ENCODE peak calls at places on chromosomes 2 and 18, in six cellular contexts. F, Y, K, J, X and T are unnamed samples.

GRCh38 chr2:61645911-61646310 is 107.8 kb upstream of the XPO1 start:
- DNase-seq in F (peak; percentile 96), Y (peak; percentile 86), K (no peak), J (no peak), X (no peak), T (no peak)

GRCh38 chr2:118986733-118987132 is 44.7 kb downstream of the MARCO start:
- DNase-seq in F (no peak), Y (no peak), K (no peak), J (no peak), X (no peak), T (no peak)

GRCh38 chr2:173997779-173998178 is 32.6 kb upstream of the SP3 start:
- DNase-seq in F (peak; percentile 62), Y (no peak), K (no peak), J (no peak), X (no peak), T (no peak)

GRCh38 chr2:235201796-235202195 is 250.0 kb downstream of the SH3BP4 start:
- DNase-seq in F (no peak), Y (no peak), K (no peak), J (peak; percentile 5), X (no peak), T (no peak)

GRCh38 chr2:25312958-25313710 is 28.6 kb downstream of the DNMT3A start:
- DNase-seq in F (no peak), Y (no peak), K (no peak), J (no peak), X (no peak), T (no peak)

GRCh38 chr18:46097378-46097852 is 681 bp downstream of the ATP5F1A start:
- DNase-seq in F (no peak), Y (no peak), K (no peak), J (no peak), X (no peak), T (no peak)

GRCh38 chr18:36179562-36180334 is 7.5 kb upstream of the MOCOS start:
- DNase-seq in F (peak; percentile 96), Y (peak; percentile 57), K (no peak), J (no peak), X (no peak), T (no peak)

GRCh38 chr2:205903549-205904129 is 182.3 kb downstream of the INO80D start:
- DNase-seq in F (no peak), Y (peak; percentile 30), K (peak; percentile 18), J (peak; percentile 86), X (no peak), T (peak; percentile 68)

GRCh38 chr18:23038712-23039111 is 96.6 kb upstream of the CABLES1 start:
- DNase-seq in F (peak; percentile 53), Y (peak; percentile 18), K (no peak), J (no peak), X (no peak), T (no peak)

GRCh38 chr2:22458439-22458838 is 926.5 kb upstream of the KLHL29 start:
- DNase-seq in F (no peak), Y (no peak), K (no peak), J (no peak), X (no peak), T (no peak)

GRCh38 chr2:86138736-86139625 is 32.9 kb downstream of the PTCD3 start:
- DNase-seq in F (no peak), Y (no peak), K (no peak), J (no peak), X (no peak), T (no peak)

GRCh38 chr2:159446201-159446600 is 159.7 kb upstream of the WDSUB1 start:
- DNase-seq in F (no peak), Y (no peak), K (no peak), J (no peak), X (no peak), T (no peak)

GRCh38 chr2:66692521-66692920 is 257.6 kb downstream of the MEIS1 start:
- DNase-seq in F (no peak), Y (no peak), K (no peak), J (no peak), X (no peak), T (no peak)

GRCh38 chr2:66695211-66695735 is 260.3 kb downstream of the MEIS1 start:
- DNase-seq in F (no peak), Y (no peak), K (no peak), J (no peak), X (no peak), T (no peak)

GRCh38 chr2:66691199-66691975 is 256.5 kb downstream of the MEIS1 start:
- DNase-seq in F (peak; percentile 14), Y (no peak), K (no peak), J (no peak), X (no peak), T (no peak)

GRCh38 chr2:66694087-66694858 is 259.3 kb downstream of the MEIS1 start:
- DNase-seq in F (no peak), Y (no peak), K (no peak), J (peak; percentile 18), X (no peak), T (no peak)

GRCh38 chr2:66693007-66693965 is 258.4 kb downstream of the MEIS1 start:
- DNase-seq in F (no peak), Y (no peak), K (no peak), J (no peak), X (no peak), T (no peak)
- H2BK15ac ChIP-seq in F (no peak overlapping the region), Y (no peak overlapping the region), K (no peak overlapping the region), J (no peak overlapping the region), X (no peak overlapping the region), T (no peak overlapping the region)

GRCh38 chr2:233250985-233251305 is 528 bp upstream of the ATG16L1 start:
- DNase-seq in F (no peak), Y (no peak), K (no peak), J (no peak), X (no peak), T (no peak)

GRCh38 chr2:233248999-233249398 is 2.5 kb upstream of the ATG16L1 start:
- DNase-seq in F (no peak), Y (no peak), K (no peak), J (no peak), X (no peak), T (no peak)

GRCh38 chr2:233250568-233250967 is 905 bp upstream of the ATG16L1 start:
- DNase-seq in F (no peak), Y (no peak), K (no peak), J (no peak), X (no peak), T (no peak)

GRCh38 chr2:233252227-233252626 is 754 bp downstream of the ATG16L1 start:
- DNase-seq in F (no peak), Y (peak; percentile 22), K (no peak), J (peak; percentile 23), X (no peak), T (no peak)

DNA sequence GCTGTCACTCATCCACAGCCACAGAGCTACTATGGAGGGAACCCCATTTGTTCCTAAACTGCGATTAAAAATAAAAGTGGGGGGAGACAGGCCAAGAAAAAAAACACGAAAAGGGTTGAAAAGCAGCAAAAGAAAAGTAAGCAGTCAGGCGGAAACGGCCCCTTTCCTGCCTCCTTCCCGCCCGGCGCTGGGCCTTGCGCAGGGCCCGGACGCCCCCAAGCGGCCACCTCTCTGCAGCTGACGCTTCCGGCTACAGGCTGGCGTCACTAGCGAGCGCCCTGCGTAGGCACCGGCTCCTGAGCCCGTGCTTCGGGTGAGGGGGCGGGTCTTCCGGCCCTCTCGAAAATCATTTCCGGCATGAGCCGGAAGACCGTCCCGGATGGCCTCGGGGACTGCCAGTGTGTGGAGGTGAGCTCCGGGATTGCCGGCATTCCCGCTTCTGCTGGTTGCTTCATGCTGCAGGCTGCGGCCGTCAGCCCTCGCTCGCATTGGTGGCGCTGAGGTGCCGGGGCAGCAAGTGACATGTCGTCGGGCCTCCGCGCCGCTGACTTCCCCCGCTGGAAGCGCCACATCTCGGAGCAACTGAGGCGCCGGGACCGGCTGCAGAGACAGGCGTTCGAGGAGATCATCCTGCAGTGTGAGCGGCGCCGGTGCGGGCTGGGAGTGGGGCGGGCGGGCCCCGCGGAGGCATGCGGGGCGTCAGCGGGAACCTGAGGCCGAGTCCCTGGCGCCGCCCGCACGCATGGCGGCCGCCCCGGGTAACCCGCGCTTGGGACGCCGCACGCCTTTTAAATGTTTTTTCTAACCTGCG is at the start of gene ATG16L1:
- DNase-seq in F (peak; percentile 94), Y (peak; percentile 96), K (peak; percentile 90), J (peak; percentile 98), X (peak; percentile 89), T (peak; percentile 97)
- H2BK5ac ChIP-seq in F (peak within 1 kb of the TSS; percentile 57), Y (peak within 1 kb of the TSS; percentile 46), K (no peak within 1 kb of the TSS), J (peak within 1 kb of the TSS; percentile 24), X (peak within 1 kb of the TSS; percentile 77), T (no peak within 1 kb of the TSS)

GRCh38 chr2:84290537-84290936 is 168.5 kb downstream of the SUCLG1 start:
- DNase-seq in F (no peak), Y (no peak), K (no peak), J (no peak), X (no peak), T (no peak)
- H2BK15ac ChIP-seq in F (no peak overlapping the region), Y (no peak overlapping the region), K (no peak overlapping the region), J (no peak overlapping the region), X (no peak overlapping the region), T (no peak overlapping the region)

GRCh38 chr2:46389417-46389916 is 89.9 kb upstream of the TMEM247 start:
- DNase-seq in F (peak; percentile 25), Y (peak; percentile 13), K (no peak), J (no peak), X (peak; percentile 19), T (peak; percentile 20)
- H2BK5ac ChIP-seq in F (no peak overlapping the region), Y (no peak overlapping the region), K (no peak overlapping the region), J (no peak overlapping the region), X (no peak overlapping the region), T (no peak overlapping the region)